ENCODE peak calls at places on chromosomes 2 and 18, in five cellular contexts. F is neuronal stem cell, I is HL-60, X is RWPE1, D is dorsolateral prefrontal cortex. V is an unnamed sample.

GRCh38 chr2:73489053-73489452 is 103.4 kb downstream of the ALMS1 start:
- DNase-seq in F (no peak), I (peak; percentile 36), X (no peak), D (no peak), V (no peak)

GRCh38 chr2:48269126-48269822 is 260.7 kb upstream of the STON1 start:
- DNase-seq in F (no peak), I (no peak), X (no peak), D (no peak), V (peak; percentile 26)

GRCh38 chr2:32947484-32948143 is 861 bp downstream of the LTBP1 start:
- DNase-seq in F (peak; percentile 60), I (peak; percentile 9), X (peak; percentile 44), D (peak; percentile 55), V (peak; percentile 65)

GRCh38 chr2:206614825-206615224 is 27.5 kb upstream of the FAM237A start:
- DNase-seq in F (no peak), I (no peak), X (peak; percentile 66), D (no peak), V (no peak)

GRCh38 chr2:26807788-26808460 is 22.1 kb downstream of the CENPA start:
- DNase-seq in F (peak; percentile 24), I (no peak), X (no peak), D (no peak), V (no peak)

GRCh38 chr2:67169417-67170140 is 227.6 kb upstream of the ETAA1 start:
- DNase-seq in F (no peak), I (no peak), X (no peak), D (no peak), V (no peak)

GRCh38 chr2:9637330-9637729 is 6.5 kb upstream of the YWHAQ start:
- DNase-seq in F (no peak), I (no peak), X (peak; percentile 59), D (peak; percentile 66), V (no peak)

GRCh38 chr2:113760400-113760799 is 4.0 kb upstream of the SLC35F5 start:
- DNase-seq in F (no peak), I (no peak), X (no peak), D (no peak), V (no peak)

GRCh38 chr2:127254386-127254981 is 34.4 kb upstream of the CYP27C1 start:
- DNase-seq in F (no peak), I (no peak), X (peak; percentile 37), D (no peak), V (no peak)

GRCh38 chr18:79395308-79395640 is 456 bp upstream of the NFATC1 start:
- DNase-seq in F (no peak), I (no peak), X (no peak), D (peak; percentile 32), V (no peak)

GRCh38 chr2:135607561-135607960 is 76.3 kb downstream of the R3HDM1 start:
- DNase-seq in F (no peak), I (no peak), X (no peak), D (no peak), V (no peak)

GRCh38 chr2:134218928-134219707 is 34.8 kb upstream of the MGAT5 start:
- DNase-seq in F (no peak), I (peak; percentile 71), X (no peak), D (no peak), V (no peak)

GRCh38 chr2:25473758-25474335 is 132.1 kb upstream of the DNMT3A start:
- DNase-seq in F (no peak), I (no peak), X (no peak), D (no peak), V (peak; percentile 72)

GRCh38 chr2:37357053-37357452 is 12.6 kb downstream of the QPCT start:
- DNase-seq in F (no peak), I (no peak), X (no peak), D (no peak), V (no peak)

GRCh38 chr2:135494503-135494902 is 36.5 kb downstream of the ZRANB3 start:
- DNase-seq in F (no peak), I (no peak), X (no peak), D (no peak), V (no peak)

GRCh38 chr18:12455511-12455910 is 47.8 kb downstream of the PRELID3A start:
- DNase-seq in F (no peak), I (no peak), X (no peak), D (peak; percentile 89), V (no peak)

GRCh38 chr2:171227066-171227782 is 66.5 kb upstream of the TLK1 start:
- DNase-seq in F (no peak), I (no peak), X (peak; percentile 24), D (no peak), V (no peak)

GRCh38 chr2:7427293-7428060 is 510.3 kb downstream of the RNF144A start:
- DNase-seq in F (peak; percentile 72), I (peak; percentile 49), X (peak; percentile 49), D (no peak), V (peak; percentile 38)

GRCh38 chr2:133605031-133605773 is 36.9 kb upstream of the NCKAP5 start:
- DNase-seq in F (no peak), I (no peak), X (no peak), D (no peak), V (peak; percentile 83)

GRCh38 chr2:105144941-105145300 is 96.6 kb upstream of the GPR45 start:
- DNase-seq in F (no peak), I (no peak), X (no peak), D (no peak), V (no peak)

GRCh38 chr18:54284967-54285785 is 15.9 kb downstream of the POLI start:
- DNase-seq in F (no peak), I (no peak), X (peak; percentile 18), D (no peak), V (no peak)

GRCh38 chr18:13639196-13639595 is 87.2 kb downstream of the FAM210A start:
- DNase-seq in F (no peak), I (no peak), X (no peak), D (no peak), V (no peak)

GRCh38 chr18:13640266-13640860 is 86.0 kb downstream of the FAM210A start:
- DNase-seq in F (no peak), I (no peak), X (no peak), D (no peak), V (no peak)

GRCh38 chr18:13642440-13642827 is 83.9 kb downstream of the FAM210A start:
- DNase-seq in F (no peak), I (no peak), X (no peak), D (no peak), V (no peak)

GRCh38 chr18:13643261-13643671 is 83.1 kb downstream of the FAM210A start:
- DNase-seq in F (no peak), I (no peak), X (no peak), D (no peak), V (no peak)

DNA sequence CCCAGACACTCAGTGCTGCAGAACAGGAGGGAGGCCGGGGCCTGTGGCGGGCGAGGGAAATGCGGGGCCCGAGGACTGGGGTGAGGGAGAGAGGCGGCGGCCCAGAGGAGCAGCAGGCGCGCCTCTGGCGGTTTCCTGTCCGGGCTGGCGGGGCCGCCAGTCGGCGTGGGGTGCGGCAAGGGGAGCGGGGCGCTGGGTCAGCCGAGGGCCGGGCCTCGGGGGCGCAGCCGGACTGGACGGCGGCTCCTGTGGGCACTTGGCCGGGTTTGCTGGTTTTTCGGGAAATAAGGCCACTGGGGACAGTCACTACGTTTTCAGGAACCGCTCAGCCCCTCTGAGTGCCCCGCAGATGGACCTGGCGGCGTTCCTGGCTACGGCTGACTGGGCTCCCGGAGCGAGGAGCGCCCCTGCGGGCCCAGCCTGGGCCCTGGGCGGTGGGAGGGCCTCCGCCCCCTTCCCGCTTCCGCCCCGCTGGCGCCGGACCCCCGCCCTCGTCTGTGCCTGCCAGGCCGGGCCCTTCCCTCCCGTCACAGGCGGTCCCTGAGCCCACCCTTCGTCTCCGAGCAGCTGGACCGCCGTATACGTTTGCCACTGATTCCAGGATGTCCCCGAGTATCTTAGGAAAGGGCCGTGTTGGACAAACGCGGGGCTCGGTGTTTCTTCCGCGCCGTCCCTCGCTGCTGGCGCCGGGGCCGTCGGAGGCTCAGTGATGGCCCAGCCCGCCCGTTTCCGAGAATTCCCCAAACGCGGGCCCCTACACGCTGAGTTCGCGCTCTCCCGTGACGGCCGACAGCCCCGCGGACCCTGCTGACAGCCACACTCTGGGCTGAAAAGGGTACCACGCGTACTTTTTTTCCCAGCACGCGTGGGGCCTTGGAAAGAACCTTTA is 84.6 kb downstream of the FAM210A start:
- DNase-seq in F (no peak), I (no peak), X (no peak), D (no peak), V (no peak)
- H3K27ac ChIP-seq in F (no peak overlapping the region), I (no peak overlapping the region), X (no peak overlapping the region), D (peak overlapping the region; percentile 87), V (no peak overlapping the region)

GRCh38 chr2:120400546-120400945 is 54.6 kb downstream of the INHBB start:
- DNase-seq in F (no peak), I (no peak), X (no peak), D (peak; percentile 23), V (no peak)
- H3K27ac ChIP-seq in F (no peak overlapping the region), I (no peak overlapping the region), X (no peak overlapping the region), D (no peak overlapping the region), V (no peak overlapping the region)

DNA sequence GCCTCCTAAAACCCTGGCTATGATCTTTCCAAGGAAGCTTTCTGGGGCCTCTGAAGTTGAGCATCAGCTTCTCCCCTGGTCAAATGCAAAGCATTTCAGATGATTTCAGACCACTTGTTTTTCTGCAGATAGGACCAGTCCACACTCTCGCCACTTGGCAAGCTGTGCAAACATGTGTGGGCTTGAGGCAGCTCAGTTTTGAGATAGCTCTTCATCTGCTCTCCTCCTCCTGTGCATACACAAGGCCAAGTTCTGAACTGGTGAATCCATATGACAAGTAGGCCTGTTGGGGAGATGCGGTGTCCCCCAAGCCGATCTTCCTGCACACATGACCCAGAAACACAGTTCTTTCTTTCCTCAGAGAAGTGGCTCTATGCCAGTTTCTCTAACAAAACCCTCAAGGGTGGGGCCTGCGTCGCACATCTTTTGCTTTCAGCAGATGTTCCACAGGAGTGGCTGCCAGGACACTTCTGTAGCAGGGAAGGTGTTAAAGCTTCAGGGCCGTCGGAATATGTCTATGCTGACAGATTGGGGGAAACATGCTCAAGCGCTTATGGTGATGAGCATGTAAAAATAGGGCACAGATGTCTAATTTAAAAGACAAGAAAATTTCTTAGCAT is 1055.8 kb upstream of the KLHL29 start:
- DNase-seq in F (no peak), I (no peak), X (no peak), D (peak; percentile 52), V (no peak)
- H3K27ac ChIP-seq in F (no peak overlapping the region), I (no peak overlapping the region), X (no peak overlapping the region), D (no peak overlapping the region), V (no peak overlapping the region)

GRCh38 chr18:33914399-33914798 is 310.3 kb downstream of the NOL4 start:
- DNase-seq in F (no peak), I (no peak), X (no peak), D (no peak), V (no peak)

GRCh38 chr18:33923980-33924379 is 300.7 kb downstream of the NOL4 start:
- DNase-seq in F (no peak), I (no peak), X (no peak), D (no peak), V (no peak)

GRCh38 chr18:33916200-33916599 is 308.5 kb downstream of the NOL4 start:
- DNase-seq in F (no peak), I (no peak), X (no peak), D (no peak), V (peak; percentile 21)

DNA sequence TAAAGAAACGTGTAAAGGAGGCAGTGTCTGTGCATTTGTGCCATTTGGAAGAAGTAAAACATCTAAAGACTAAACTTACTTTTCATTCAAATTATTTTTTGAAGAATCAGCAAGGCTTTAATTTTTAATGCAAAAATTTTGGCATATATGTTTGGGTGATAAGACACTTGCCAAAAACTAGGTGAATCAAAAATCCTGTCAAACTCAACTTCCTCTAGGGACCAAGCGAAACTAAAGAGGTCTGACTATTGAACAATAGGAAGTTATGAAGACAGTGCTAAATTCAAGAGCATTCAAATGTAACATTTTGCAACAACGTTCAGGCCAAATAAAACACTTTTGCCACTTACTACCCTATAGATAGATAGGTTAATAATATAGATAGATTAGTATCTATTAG is 306.1 kb downstream of the NOL4 start:
- DNase-seq in F (no peak), I (no peak), X (no peak), D (no peak), V (no peak)
- H3K27ac ChIP-seq in F (no peak overlapping the region), I (no peak overlapping the region), X (no peak overlapping the region), D (no peak overlapping the region), V (no peak overlapping the region)

GRCh38 chr18:56919190-56919589 is 227.7 kb upstream of the BOD1L2 start:
- DNase-seq in F (no peak), I (no peak), X (no peak), D (no peak), V (no peak)
- H3K27ac ChIP-seq in F (no peak overlapping the region), I (no peak overlapping the region), X (no peak overlapping the region), D (no peak overlapping the region), V (no peak overlapping the region)